ENCODE peak calls at places on chromosome 15, in five cellular contexts. J is neuronal stem cell, A is HepG2, R is transverse colon, N is left ventricle myocardium inferior. K is an unnamed sample.

GRCh38 chr15:83605595-83605994 is 48.3 kb upstream of the ADAMTSL3 start:
- DNase-seq in J (no peak), A (no peak), R (peak; percentile 10), N (peak; percentile 41), K (no peak)

GRCh38 chr15:35696767-35697231 is 150.8 kb upstream of the DPH6 start:
- DNase-seq in J (no peak), A (peak; percentile 15), R (no peak), N (no peak), K (no peak)

GRCh38 chr15:25693321-25694237 is 169.5 kb downstream of the ATP10A start:
- DNase-seq in J (peak; percentile 18), A (peak; percentile 7), R (no peak), N (peak; percentile 36), K (peak; percentile 86)

GRCh38 chr15:98428253-98428989 is 219.9 kb upstream of the IGF1R start:
- DNase-seq in J (peak; percentile 73), A (peak; percentile 57), R (peak; percentile 68), N (peak; percentile 71), K (peak; percentile 96)

GRCh38 chr15:75578206-75578947 is 738 bp downstream of the PTPN9 start:
- DNase-seq in J (peak; percentile 27), A (no peak), R (peak; percentile 44), N (peak; percentile 27), K (peak; percentile 76)

GRCh38 chr15:73945109-73945508 is 18.8 kb downstream of the LOXL1 start:
- DNase-seq in J (no peak), A (no peak), R (no peak), N (no peak), K (no peak)

GRCh38 chr15:72117448-72117697 is 577 bp downstream of the MYO9A start:
- DNase-seq in J (peak; percentile 71), A (peak; percentile 32), R (peak; percentile 82), N (peak; percentile 83), K (peak; percentile 88)

GRCh38 chr15:68298882-68299381 is 21.4 kb downstream of the FEM1B start:
- DNase-seq in J (no peak), A (no peak), R (no peak), N (no peak), K (no peak)

GRCh38 chr15:83158393-83158792 is 49.2 kb downstream of the HDGFL3 start:
- DNase-seq in J (no peak), A (peak; percentile 3), R (no peak), N (no peak), K (no peak)

GRCh38 chr15:76533995-76534394 is 197.4 kb downstream of the ISL2 start:
- DNase-seq in J (no peak), A (peak; percentile 32), R (no peak), N (no peak), K (no peak)

GRCh38 chr15:50996641-50997040 is 88.2 kb downstream of the AP4E1 start:
- DNase-seq in J (no peak), A (no peak), R (no peak), N (no peak), K (no peak)

GRCh38 chr15:66504563-66505429 is at the start of the genes RPL4 and ZWILCH:
- DNase-seq in J (peak; percentile 67), A (peak; percentile 97), R (peak; percentile 82), N (peak; percentile 81), K (peak; percentile 76)

GRCh38 chr15:90860450-90860849 is 7.9 kb upstream of the FURIN start:
- DNase-seq in J (no peak), A (peak; percentile 80), R (no peak), N (no peak), K (no peak)

GRCh38 chr15:64686130-64686735 is 89.2 kb downstream of the RBPMS2 start:
- DNase-seq in J (peak; percentile 60), A (peak; percentile 45), R (no peak), N (no peak), K (peak; percentile 65)

GRCh38 chr15:47523669-47524068 is 193.6 kb upstream of the SEMA6D start:
- DNase-seq in J (no peak), A (no peak), R (no peak), N (no peak), K (no peak)

GRCh38 chr15:37105795-37106333 is 5.5 kb upstream of the MEIS2 start:
- DNase-seq in J (peak; percentile 15), A (no peak), R (no peak), N (no peak), K (no peak)

GRCh38 chr15:37108725-37109124 is 8.4 kb upstream of the MEIS2 start:
- DNase-seq in J (no peak), A (no peak), R (no peak), N (no peak), K (no peak)

GRCh38 chr15:37107754-37108724 is 7.7 kb upstream of the MEIS2 start:
- DNase-seq in J (peak; percentile 12), A (no peak), R (no peak), N (no peak), K (no peak)

GRCh38 chr15:37106490-37107001 is 6.2 kb upstream of the MEIS2 start:
- DNase-seq in J (peak; percentile 69), A (no peak), R (no peak), N (peak; percentile 68), K (peak; percentile 75)

DNA sequence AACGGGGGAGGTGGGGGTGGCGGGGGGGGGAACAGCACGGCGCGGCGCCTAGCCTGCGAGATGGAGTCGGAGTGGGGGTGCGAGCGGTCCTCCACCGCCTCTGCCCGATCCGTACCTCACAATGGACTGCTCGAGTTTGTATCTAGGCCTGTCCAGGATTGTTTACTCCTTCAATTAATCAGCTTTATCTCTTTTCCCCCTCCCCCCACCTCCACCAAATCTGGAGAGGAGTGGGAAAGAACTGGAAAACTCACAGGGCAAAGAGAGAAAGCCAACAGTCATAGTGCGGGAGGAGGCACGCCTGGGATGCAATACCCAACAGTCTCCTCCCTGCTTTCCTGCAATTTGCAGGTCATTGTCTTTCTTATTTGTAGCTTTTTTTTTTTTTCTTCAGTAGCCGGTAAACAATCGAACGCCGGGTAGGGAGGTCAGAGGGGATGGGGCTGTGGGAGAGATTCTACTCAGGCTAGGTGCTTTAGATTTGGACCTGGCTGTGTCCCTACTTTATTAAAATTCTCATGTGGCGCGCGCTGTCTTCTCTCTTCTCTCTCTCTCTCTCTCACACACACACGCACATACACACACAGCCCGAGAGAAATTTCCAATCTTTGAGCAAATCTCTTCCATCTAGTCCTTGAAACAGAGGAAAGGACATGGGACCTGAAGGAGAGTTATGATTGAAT is 6.9 kb upstream of the MEIS2 start:
- DNase-seq in J (peak; percentile 29), A (no peak), R (no peak), N (no peak), K (peak; percentile 83)
- H3K4me3 ChIP-seq in J (no peak overlapping the region), A (no peak overlapping the region), R (no peak overlapping the region), N (peak overlapping the region; percentile 53), K (peak overlapping the region; percentile 28)

DNA sequence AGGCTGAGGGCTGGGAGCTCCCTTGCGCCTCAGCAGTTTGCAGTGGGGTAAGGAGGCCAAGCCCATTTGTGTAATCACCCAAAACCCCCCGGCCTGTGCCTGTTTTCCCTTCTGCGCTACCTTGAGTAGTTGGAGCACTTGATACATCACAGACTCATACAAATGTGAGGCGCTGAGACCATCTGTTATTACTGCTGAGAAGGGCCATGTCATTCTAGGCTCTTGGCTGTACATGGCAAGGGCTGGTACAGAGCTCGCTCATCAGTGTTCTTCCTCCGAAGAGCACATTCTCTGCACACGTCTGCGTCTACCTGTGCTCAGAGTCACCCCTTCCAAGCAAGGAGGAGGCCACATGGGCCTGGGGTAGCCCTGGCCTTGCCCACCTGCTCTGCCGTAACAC is 9.3 kb downstream of the PLA2G4B start:
- DNase-seq in J (no peak), A (no peak), R (no peak), N (no peak), K (no peak)
- H3K36me3 ChIP-seq in J (peaks cover 23% of the 10 kb centered on the region), A (peaks cover 3% of the 10 kb centered on the region), R (no peaks in the 10 kb centered on the region), N (peaks cover 57% of the 10 kb centered on the region), K (peaks cover 5% of the 10 kb centered on the region)

DNA sequence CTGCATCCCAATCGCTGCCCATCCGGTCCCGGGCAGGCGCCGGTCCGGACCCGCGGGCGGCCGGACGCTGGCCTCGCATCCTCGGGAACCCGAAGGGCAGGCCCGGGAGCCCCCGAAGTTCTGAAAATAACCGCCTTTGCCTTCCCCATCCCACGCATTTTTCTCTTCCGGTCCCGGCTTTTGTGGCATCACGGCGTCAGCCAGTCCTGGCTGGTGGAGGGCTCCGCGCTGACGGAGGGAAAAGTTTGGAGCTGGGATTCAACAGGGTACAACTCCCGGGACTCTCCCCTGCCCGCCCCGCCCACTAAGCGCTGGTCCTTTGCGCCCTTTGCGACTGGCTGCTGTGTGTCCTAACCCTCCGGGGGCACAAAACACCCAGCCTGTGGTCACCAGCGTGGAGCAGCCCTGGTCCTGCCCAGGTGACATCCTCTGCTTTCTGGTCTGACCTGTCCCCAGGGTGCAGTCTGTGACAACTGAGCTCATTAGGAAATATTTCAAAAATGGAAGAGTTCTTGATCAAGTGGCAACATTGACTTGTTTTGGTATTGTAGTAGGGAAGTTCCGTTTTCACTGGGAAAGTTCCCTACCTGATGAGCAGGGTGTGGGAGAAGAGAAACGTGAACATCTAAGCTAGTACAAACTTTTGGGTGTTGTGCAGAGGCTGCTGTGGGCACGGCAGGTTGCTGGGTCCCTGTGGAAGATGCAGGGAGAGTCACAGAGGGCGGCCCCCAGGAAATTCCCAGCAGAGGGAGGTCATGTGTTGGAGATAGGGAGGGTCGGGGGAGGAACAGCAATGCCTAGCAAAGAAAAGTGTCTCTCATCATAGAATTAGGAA is 754 bp downstream of the ARNT2 start:
- DNase-seq in J (peak; percentile 48), A (no peak), R (no peak), N (no peak), K (peak; percentile 82)
- H3K4me3 ChIP-seq in J (peak overlapping the region; percentile 68), A (peak overlapping the region; percentile 31), R (peak overlapping the region; percentile 20), N (peak overlapping the region; percentile 68), K (peak overlapping the region; percentile 54)

GRCh38 chr15:46077220-46077619 is 442.4 kb downstream of the SQOR start:
- DNase-seq in J (no peak), A (no peak), R (no peak), N (no peak), K (no peak)

GRCh38 chr15:46080018-46080417 is 445.2 kb downstream of the SQOR start:
- DNase-seq in J (peak; percentile 39), A (no peak), R (no peak), N (no peak), K (no peak)
- H3K36me3 ChIP-seq in J (no peaks in the 10 kb centered on the region), A (no peaks in the 10 kb centered on the region), R (no peaks in the 10 kb centered on the region), N (no peaks in the 10 kb centered on the region), K (no peaks in the 10 kb centered on the region)

DNA sequence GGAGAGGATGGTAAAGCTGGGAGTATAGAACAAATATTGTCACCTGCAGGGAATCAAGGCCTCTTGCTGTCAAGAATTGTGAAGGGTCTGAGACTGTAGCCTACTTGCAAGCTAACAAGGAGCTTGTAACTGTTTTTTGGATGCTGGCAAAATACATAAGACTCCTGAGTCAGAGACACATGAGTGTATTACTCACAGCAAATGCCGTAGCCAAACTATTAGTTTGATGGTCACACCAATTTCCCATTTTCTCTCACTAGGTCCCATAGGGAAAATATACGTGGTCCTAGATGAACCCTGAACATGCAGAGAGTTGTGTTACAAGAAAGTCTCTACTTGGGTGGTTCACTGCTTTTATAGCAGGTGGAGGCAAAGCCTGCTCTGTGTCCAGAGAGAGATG is 44.7 kb upstream of the LIPC start:
- DNase-seq in J (no peak), A (no peak), R (no peak), N (no peak), K (no peak)
- H3K4me3 ChIP-seq in J (no peak overlapping the region), A (no peak overlapping the region), R (no peak overlapping the region), N (no peak overlapping the region), K (no peak overlapping the region)

K was measured in H7.